ENCODE peak calls at places on chromosomes 11 and 22, in five cellular contexts. R, H, S, Q and J are unnamed samples.

GRCh38 chr22:30288414-30289125 is 735 bp downstream of the CASTOR1 start:
- DNase-seq in R (no peak), H (no peak), S (no peak), Q (no peak), J (no peak)

GRCh38 chr11:14916403-14916802 is 24.4 kb upstream of the CYP2R1 start:
- DNase-seq in R (no peak), H (no peak), S (no peak), Q (no peak), J (no peak)

GRCh38 chr22:44381761-44382454 is 69.2 kb upstream of the SHISAL1 start:
- DNase-seq in R (no peak), H (no peak), S (no peak), Q (no peak), J (no peak)

GRCh38 chr22:30575011-30575671 is 676 bp upstream of the GAL3ST1 start:
- DNase-seq in R (no peak), H (no peak), S (peak; percentile 84), Q (peak; percentile 57), J (no peak)

GRCh38 chr11:102836290-102836875 is 7.0 kb downstream of the MMP3 start:
- DNase-seq in R (no peak), H (no peak), S (peak; percentile 93), Q (peak; percentile 77), J (peak; percentile 24)

GRCh38 chr11:2135018-2135569 is 4.1 kb downstream of the IGF2 start:
- DNase-seq in R (no peak), H (no peak), S (no peak), Q (no peak), J (no peak)

GRCh38 chr11:116545912-116546311 is 226.9 kb downstream of the BUD13 start:
- DNase-seq in R (no peak), H (no peak), S (no peak), Q (no peak), J (no peak)

GRCh38 chr22:29307658-29308147 is 1.3 kb downstream of the GAS2L1 start:
- DNase-seq in R (no peak), H (no peak), S (peak; percentile 15), Q (no peak), J (no peak)

GRCh38 chr11:119297938-119298337 is 19.0 kb downstream of the MCAM start:
- DNase-seq in R (no peak), H (no peak), S (peak; percentile 27), Q (no peak), J (no peak)

GRCh38 chr11:114201219-114201618 is 95.0 kb upstream of the NNMT start:
- DNase-seq in R (no peak), H (no peak), S (no peak), Q (no peak), J (no peak)